ENCODE peak calls at places on chromosomes 13 and 19, in eight cellular contexts. F is T follicular helper cell, A is H54, S is COR-L47, O is neuronal stem cell, W is heart right ventricle, K is NT2/D1, Q is hypothalamus. P is an unnamed sample.

GRCh38 chr13:101979825-101980224 is 422.0 kb downstream of the FGF14 start:
- DNase-seq in F (no peak), A (no peak), S (peak), O (no peak), W (no peak), K (no peak), Q (no peak), P (no peak)

GRCh38 chr13:42696191-42696590 is 85.2 kb upstream of the FAM216B start:
- DNase-seq in F (no peak), A (no peak), S (no peak), O (no peak), W (no peak), K (no peak), Q (no peak), P (peak)

GRCh38 chr19:12703056-12703455 is 6.6 kb upstream of the FBXW9 start:
- DNase-seq in F (no peak), A (no peak), S (no peak), O (peak), W (no peak), K (peak), Q (no peak), P (no peak)

GRCh38 chr19:3365447-3366103 is 808 bp upstream of the NFIC start:
- DNase-seq in F (no peak), A (peak), S (no peak), O (no peak), W (peak), K (no peak), Q (no peak), P (no peak)

GRCh38 chr13:29429496-29429895 is 166.0 kb downstream of the SLC7A1 start:
- DNase-seq in F (no peak), A (no peak), S (no peak), O (no peak), W (no peak), K (no peak), Q (no peak), P (no peak)

GRCh38 chr19:7744199-7744786 is 3.0 kb downstream of the CD209 start:
- DNase-seq in F (no peak), A (no peak), S (no peak), O (no peak), W (no peak), K (no peak), Q (no peak), P (no peak)

GRCh38 chr13:106182404-106182803 is 353.1 kb downstream of the EFNB2 start:
- DNase-seq in F (no peak), A (peak), S (no peak), O (no peak), W (no peak), K (no peak), Q (no peak), P (peak)

GRCh38 chr19:48806518-48806817 is 4.4 kb downstream of the BCAT2 start:
- DNase-seq in F (peak), A (no peak), S (no peak), O (no peak), W (no peak), K (no peak), Q (no peak), P (peak)

GRCh38 chr13:86601351-86601750 is 802.1 kb upstream of the SLITRK6 start:
- DNase-seq in F (no peak), A (no peak), S (no peak), O (no peak), W (no peak), K (no peak), Q (no peak), P (no peak)

GRCh38 chr19:38647966-38648788 is 728 bp downstream of the ACTN4 start:
- DNase-seq in F (no peak), A (no peak), S (no peak), O (no peak), W (no peak), K (no peak), Q (no peak), P (no peak)

GRCh38 chr19:6018786-6019185 is 40.8 kb upstream of the RANBP3 start:
- DNase-seq in F (no peak), A (no peak), S (no peak), O (no peak), W (no peak), K (no peak), Q (no peak), P (no peak)

GRCh38 chr13:97248243-97248642 is 26.1 kb downstream of the MBNL2 start:
- DNase-seq in F (no peak), A (no peak), S (no peak), O (no peak), W (no peak), K (no peak), Q (no peak), P (no peak)

GRCh38 chr19:51737924-51738323 is 13.8 kb downstream of the FPR1 start:
- DNase-seq in F (no peak), A (no peak), S (no peak), O (no peak), W (no peak), K (no peak), Q (no peak), P (no peak)

GRCh38 chr13:102678339-102679122 is 16.3 kb downstream of the METTL21C start:
- DNase-seq in F (no peak), A (no peak), S (no peak), O (no peak), W (no peak), K (no peak), Q (no peak), P (no peak)

GRCh38 chr13:98333481-98333880 is 156.4 kb upstream of the RNF113B start:
- DNase-seq in F (no peak), A (no peak), S (no peak), O (no peak), W (no peak), K (no peak), Q (no peak), P (no peak)

GRCh38 chr19:16290692-16291091 is 33.9 kb upstream of the KLF2 start:
- DNase-seq in F (no peak), A (no peak), S (no peak), O (no peak), W (peak), K (no peak), Q (no peak), P (peak)

GRCh38 chr19:17160908-17161307 is 54.2 kb upstream of the USE1 start:
- DNase-seq in F (no peak), A (no peak), S (no peak), O (no peak), W (no peak), K (no peak), Q (no peak), P (no peak)

GRCh38 chr13:99905814-99906213 is 65.8 kb downstream of the ZIC5 start:
- DNase-seq in F (no peak), A (no peak), S (no peak), O (no peak), W (no peak), K (no peak), Q (no peak), P (no peak)

GRCh38 chr19:52492201-52492960 is 35.1 kb upstream of the ZNF808 start:
- DNase-seq in F (no peak), A (no peak), S (no peak), O (peak), W (no peak), K (peak), Q (no peak), P (no peak)

GRCh38 chr13:91247768-91248167 is 99.7 kb upstream of the MIR17HG start:
- DNase-seq in F (no peak), A (no peak), S (no peak), O (peak), W (no peak), K (no peak), Q (no peak), P (no peak)

GRCh38 chr19:53958168-53958571 is 4.6 kb upstream of the CACNG8 start:
- DNase-seq in F (no peak), A (no peak), S (peak), O (no peak), W (no peak), K (no peak), Q (no peak), P (no peak)

GRCh38 chr13:106369858-106370257 is 165.6 kb downstream of the EFNB2 start:
- DNase-seq in F (no peak), A (no peak), S (no peak), O (no peak), W (no peak), K (no peak), Q (no peak), P (no peak)

GRCh38 chr13:35838356-35838755 is 292.8 kb downstream of the DCLK1 start:
- DNase-seq in F (no peak), A (peak), S (no peak), O (no peak), W (no peak), K (no peak), Q (no peak), P (peak)

GRCh38 chr19:7360393-7360984 is 11.8 kb downstream of the ARHGEF18 start:
- DNase-seq in F (no peak), A (no peak), S (no peak), O (no peak), W (no peak), K (no peak), Q (no peak), P (no peak)

GRCh38 chr13:31540316-31540715 is 199.0 kb upstream of the RXFP2 start:
- DNase-seq in F (no peak), A (no peak), S (no peak), O (no peak), W (no peak), K (no peak), Q (no peak), P (no peak)